ENCODE peak calls at places on chromosome 5, in eight cellular contexts. T is suprapubic skin, L is adrenal gland, X is mesothelial cell of epicardium, Z is osteocyte, C is choroid plexus epithelial cell, V is SK-N-SH, I is tibial artery. P is an unnamed sample.

GRCh38 chr5:135632806-135633205 is 54.0 kb upstream of the CXCL14 start:
- DNase-seq in T (no peak), L (no peak), X (no peak), Z (no peak), C (no peak), V (no peak), I (no peak), P (no peak)

GRCh38 chr5:94853122-94853521 is 234.7 kb downstream of the SLF1 start:
- DNase-seq in T (no peak), L (no peak), X (no peak), Z (no peak), C (no peak), V (no peak), I (no peak), P (no peak)

GRCh38 chr5:36276864-36277263 is 24.8 kb downstream of the RANBP3L start:
- DNase-seq in T (no peak), L (no peak), X (no peak), Z (no peak), C (no peak), V (no peak), I (no peak), P (no peak)

GRCh38 chr5:172115541-172115982 is 72.5 kb downstream of the STK10 start:
- DNase-seq in T (peak), L (no peak), X (no peak), Z (no peak), C (no peak), V (peak), I (no peak), P (no peak)

GRCh38 chr5:35438786-35439185 is 178.9 kb upstream of the SPEF2 start:
- DNase-seq in T (no peak), L (no peak), X (no peak), Z (no peak), C (peak), V (no peak), I (no peak), P (no peak)

GRCh38 chr5:158456756-158457155 is 597.8 kb upstream of the CLINT1 start:
- DNase-seq in T (peak), L (peak), X (no peak), Z (no peak), C (peak), V (peak), I (peak), P (peak)

GRCh38 chr5:141420855-141421488 is at the start of gene PCDHGA11:
- DNase-seq in T (no peak), L (no peak), X (no peak), Z (no peak), C (peak), V (no peak), I (peak), P (no peak)

GRCh38 chr5:116765441-116765840 is 190.8 kb upstream of the SEMA6A start:
- DNase-seq in T (no peak), L (no peak), X (no peak), Z (no peak), C (peak), V (no peak), I (no peak), P (no peak)

GRCh38 chr5:149358294-149358651 is 427 bp downstream of the PCYOX1L start:
- DNase-seq in T (peak), L (peak), X (no peak), Z (no peak), C (peak), V (peak), I (no peak), P (no peak)

GRCh38 chr5:126998895-126999570 is 31.3 kb downstream of the MARCHF3 start:
- DNase-seq in T (no peak), L (no peak), X (no peak), Z (no peak), C (no peak), V (no peak), I (no peak), P (no peak)

GRCh38 chr5:93915142-93915553 is 173.7 kb upstream of the POU5F2 start:
- DNase-seq in T (no peak), L (no peak), X (no peak), Z (no peak), C (peak), V (no peak), I (no peak), P (peak)

GRCh38 chr5:29162297-29162696 is 2031.2 kb upstream of the CDH6 start:
- DNase-seq in T (no peak), L (no peak), X (no peak), Z (no peak), C (no peak), V (no peak), I (no peak), P (no peak)

GRCh38 chr5:32443145-32443540 is 1.4 kb downstream of the ZFR start:
- DNase-seq in T (no peak), L (no peak), X (no peak), Z (no peak), C (peak), V (peak), I (no peak), P (peak)

GRCh38 chr5:60779431-60779830 is 64.6 kb downstream of the ELOVL7 start:
- DNase-seq in T (no peak), L (no peak), X (no peak), Z (no peak), C (no peak), V (no peak), I (no peak), P (no peak)

GRCh38 chr5:129670944-129671343 is 77.0 kb upstream of the MINAR2 start:
- DNase-seq in T (no peak), L (no peak), X (no peak), Z (no peak), C (peak), V (no peak), I (no peak), P (peak)

GRCh38 chr5:132663771-132664695 is 6.1 kb downstream of the IL13 start:
- DNase-seq in T (no peak), L (no peak), X (no peak), Z (no peak), C (no peak), V (no peak), I (no peak), P (no peak)

GRCh38 chr5:124057161-124057814 is 545.3 kb downstream of the CSNK1G3 start:
- DNase-seq in T (peak), L (no peak), X (no peak), Z (no peak), C (peak), V (no peak), I (peak), P (no peak)

GRCh38 chr5:63375851-63376250 is 586.4 kb downstream of the HTR1A start:
- DNase-seq in T (no peak), L (no peak), X (no peak), Z (no peak), C (no peak), V (no peak), I (no peak), P (no peak)

DNA sequence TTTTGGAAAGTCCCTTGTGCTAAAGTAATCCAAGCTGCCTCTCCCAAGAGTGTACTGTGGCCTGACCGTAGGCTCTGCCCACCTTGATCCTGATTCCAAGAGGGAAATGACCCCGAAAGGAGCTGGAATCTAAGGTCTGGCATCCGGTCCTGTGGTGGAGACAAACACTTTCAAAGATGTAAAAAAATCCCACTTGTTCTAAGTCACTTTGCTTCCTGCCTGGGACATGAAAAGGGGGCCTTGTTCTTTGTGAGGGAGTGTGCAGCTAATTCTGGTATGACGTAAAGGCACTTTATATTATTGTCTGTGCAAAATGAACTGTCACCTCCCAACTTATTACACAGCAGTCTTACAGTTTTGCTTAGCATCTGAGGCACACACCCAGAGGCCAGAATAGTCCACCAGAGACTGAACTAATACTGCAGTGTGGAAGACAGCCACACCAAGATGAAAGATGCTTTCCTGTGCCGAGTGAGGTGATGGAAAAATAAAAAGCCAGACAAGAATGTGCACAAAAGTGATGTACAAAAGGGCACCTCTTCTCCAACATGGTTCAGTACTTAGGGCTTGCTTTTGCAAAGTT is 128.7 kb downstream of the SLC12A2 start:
- DNase-seq in T (no peak), L (no peak), X (no peak), Z (no peak), C (no peak), V (no peak), I (no peak), P (no peak)
- TF ChIP-seq CTCF in T (no peak), L (no peak), X (no peak), Z (no peak), C (no peak), V (no peak), I (no peak), P (no peak)

DNA sequence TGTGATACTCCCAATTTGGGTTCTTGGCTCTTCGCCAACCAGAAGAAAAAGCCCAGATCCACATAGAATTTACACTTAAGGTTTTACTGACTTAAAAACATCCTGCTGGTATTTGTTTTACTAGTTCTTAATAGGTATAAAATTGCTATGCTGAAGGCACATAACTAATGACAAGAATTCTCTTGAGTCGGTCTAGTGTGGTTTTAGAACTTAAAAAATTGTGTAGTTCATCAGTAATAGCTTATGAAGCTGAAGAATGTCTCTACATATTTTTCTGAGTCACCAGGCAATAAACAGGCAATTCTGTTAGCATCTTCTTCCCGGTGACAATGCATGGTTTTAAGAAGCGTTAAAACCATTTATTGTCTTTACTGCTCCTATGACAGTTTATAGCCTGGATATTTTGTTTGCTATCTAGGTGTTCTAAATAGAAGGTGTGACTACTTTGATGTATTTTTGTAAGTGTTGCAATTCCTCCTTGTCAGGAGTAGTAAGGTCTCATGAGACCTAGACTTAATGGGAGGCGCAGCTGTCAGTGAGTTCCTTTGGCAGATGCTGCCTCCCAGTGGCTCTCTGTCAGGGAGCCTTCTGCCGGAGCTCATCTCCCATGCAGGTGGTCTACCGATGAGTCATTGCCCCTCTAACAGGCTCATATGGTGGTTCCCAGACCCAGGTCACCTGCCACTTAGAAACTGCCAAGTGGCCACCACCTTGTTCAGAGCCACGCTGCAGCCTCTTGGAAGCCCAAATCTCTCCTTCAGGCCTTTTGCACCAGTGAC is 173.8 kb downstream of the MAST4 start:
- DNase-seq in T (no peak), L (no peak), X (no peak), Z (no peak), C (peak), V (peak), I (no peak), P (no peak)
- TF ChIP-seq CTCF in T (no peak), L (no peak), X (no peak), Z (peak), C (peak), V (no peak), I (no peak), P (peak)

GRCh38 chr5:78533356-78533755 is 115.2 kb downstream of the LHFPL2 start:
- DNase-seq in T (no peak), L (no peak), X (no peak), Z (no peak), C (peak), V (no peak), I (no peak), P (no peak)
- TF ChIP-seq CTCF in T (peak), L (peak), X (peak), Z (peak), C (peak), V (peak), I (peak), P (peak)

DNA sequence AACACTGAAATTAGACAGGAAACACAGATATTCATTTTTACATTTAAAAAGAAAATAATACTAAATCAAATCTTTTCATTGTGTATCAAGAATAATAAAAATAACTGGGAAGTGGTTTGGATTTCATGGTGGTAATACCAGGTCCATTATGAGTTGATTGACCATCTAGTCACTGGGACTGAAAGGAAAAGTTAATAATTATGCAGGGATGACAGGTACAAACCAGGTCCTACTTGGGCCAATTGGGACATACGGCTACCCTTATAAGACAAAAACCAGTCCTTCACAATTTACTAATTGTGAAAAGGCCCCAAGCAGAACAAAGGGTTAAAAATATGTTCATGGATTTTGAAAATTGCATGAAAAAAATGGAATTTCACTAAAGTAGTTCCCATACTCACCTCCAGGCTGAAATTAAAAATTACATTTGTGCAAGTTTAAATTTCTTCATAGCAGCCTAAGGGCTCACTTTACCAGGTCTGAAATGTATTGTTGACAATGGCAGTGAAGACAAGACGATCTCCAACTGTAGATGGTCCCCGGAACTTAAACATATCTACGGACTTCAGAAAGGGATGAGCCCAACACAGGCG is 44.1 kb downstream of the ZCCHC9 start:
- DNase-seq in T (no peak), L (no peak), X (no peak), Z (no peak), C (no peak), V (no peak), I (no peak), P (no peak)
- TF ChIP-seq CTCF in T (no peak), L (no peak), X (peak), Z (no peak), C (no peak), V (no peak), I (no peak), P (no peak)

GRCh38 chr5:51414516-51414915 is 31.3 kb downstream of the ISL1 start:
- DNase-seq in T (no peak), L (no peak), X (no peak), Z (no peak), C (no peak), V (no peak), I (no peak), P (no peak)

GRCh38 chr5:51411917-51412316 is 28.7 kb downstream of the ISL1 start:
- DNase-seq in T (no peak), L (no peak), X (no peak), Z (no peak), C (no peak), V (peak), I (no peak), P (no peak)

DNA sequence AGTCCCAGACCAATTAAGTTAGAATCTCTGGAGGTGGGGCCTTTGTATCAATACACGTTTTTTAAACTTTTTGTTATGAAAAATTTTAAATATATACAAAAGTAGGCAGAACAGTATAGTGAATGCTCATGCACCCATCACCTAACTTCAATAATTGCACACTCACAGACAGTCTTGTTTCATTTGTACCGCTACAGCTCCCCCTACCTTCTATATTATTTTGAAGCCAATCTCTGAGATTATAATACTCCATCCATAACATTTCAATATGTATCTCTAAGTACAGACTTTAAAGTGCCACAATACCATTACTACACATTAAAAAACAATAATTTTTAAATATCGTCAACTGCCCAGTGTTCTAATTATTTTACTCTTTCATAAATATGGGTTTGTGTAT is 32.9 kb downstream of the ISL1 start:
- DNase-seq in T (no peak), L (no peak), X (no peak), Z (no peak), C (no peak), V (no peak), I (no peak), P (no peak)
- TF ChIP-seq CTCF in T (no peak), L (no peak), X (no peak), Z (no peak), C (no peak), V (peak), I (no peak), P (no peak)